ENCODE peak calls at places on chromosomes 16 and 17, in ten cellular contexts. One of them, this sample, is unnamed.
A peak's percentile ranks its signal among the peaks of the same experiment; 100 is the strongest.

GRCh38 chr17:7021993-7022778 is 664 bp upstream of the BCL6B start:
- DNase-seq in body of pancreas: peak; percentile 74
- DNase-seq in lung: peak; percentile 77
- DNase-seq in Panc1: no peak
- DNase-seq in progenitor cell of endocrine pancreas: peak; percentile 70
- DNase-seq in omental fat pad: peak; percentile 64
- DNase-seq in OCI-LY7: peak; percentile 77
- DNase-seq in H9: peak; percentile 92
- DNase-seq in GM06990: peak; percentile 87
- DNase-seq in tibial artery: peak; percentile 76
- DNase-seq in this sample: no peak

GRCh38 chr17:39739885-39740356 is 2.2 kb downstream of the GRB7 start:
- DNase-seq in GM06990: no peak
- DNase-seq in lung: no peak
- DNase-seq in body of pancreas: peak; percentile 33
- DNase-seq in progenitor cell of endocrine pancreas: no peak
- DNase-seq in H9: peak; percentile 69
- DNase-seq in tibial artery: no peak
- DNase-seq in OCI-LY7: no peak
- DNase-seq in Panc1: no peak
- DNase-seq in omental fat pad: no peak
- DNase-seq in this sample: no peak

GRCh38 chr17:58120195-58120822 is 27.9 kb upstream of the OR4D1 start:
- DNase-seq in Panc1: no peak
- DNase-seq in GM06990: no peak
- DNase-seq in H9: peak; percentile 78
- DNase-seq in OCI-LY7: peak; percentile 55
- DNase-seq in progenitor cell of endocrine pancreas: peak; percentile 50
- DNase-seq in lung: no peak
- DNase-seq in body of pancreas: peak; percentile 56
- DNase-seq in tibial artery: peak; percentile 24
- DNase-seq in omental fat pad: no peak
- DNase-seq in this sample: no peak

GRCh38 chr16:66673691-66674090 is 22.9 kb downstream of the CMTM4 start:
- DNase-seq in lung: no peak
- DNase-seq in H9: no peak
- DNase-seq in Panc1: no peak
- DNase-seq in omental fat pad: no peak
- DNase-seq in body of pancreas: no peak
- DNase-seq in GM06990: no peak
- DNase-seq in OCI-LY7: no peak
- DNase-seq in progenitor cell of endocrine pancreas: no peak
- DNase-seq in tibial artery: no peak
- DNase-seq in this sample: no peak

GRCh38 chr17:5584971-5585794 is 874 bp upstream of the NLRP1 start:
- DNase-seq in GM06990: no peak
- DNase-seq in progenitor cell of endocrine pancreas: no peak
- DNase-seq in OCI-LY7: no peak
- DNase-seq in H9: no peak
- DNase-seq in tibial artery: no peak
- DNase-seq in omental fat pad: no peak
- DNase-seq in body of pancreas: no peak
- DNase-seq in lung: no peak
- DNase-seq in Panc1: no peak
- DNase-seq in this sample: peak; percentile 70

GRCh38 chr17:80965606-80966005 is 26.0 kb upstream of the CHMP6 start:
- DNase-seq in lung: no peak
- DNase-seq in body of pancreas: no peak
- DNase-seq in omental fat pad: no peak
- DNase-seq in Panc1: no peak
- DNase-seq in progenitor cell of endocrine pancreas: no peak
- DNase-seq in GM06990: peak; percentile 8
- DNase-seq in tibial artery: no peak
- DNase-seq in H9: no peak
- DNase-seq in OCI-LY7: no peak
- DNase-seq in this sample: no peak

GRCh38 chr16:1497014-1497598 is 3.9 kb downstream of the TELO2 start:
- DNase-seq in Panc1: no peak
- DNase-seq in progenitor cell of endocrine pancreas: no peak
- DNase-seq in omental fat pad: no peak
- DNase-seq in GM06990: no peak
- DNase-seq in body of pancreas: no peak
- DNase-seq in tibial artery: no peak
- DNase-seq in H9: no peak
- DNase-seq in OCI-LY7: no peak
- DNase-seq in lung: no peak
- DNase-seq in this sample: no peak

GRCh38 chr16:28297784-28298510 is 5.6 kb downstream of the SBK1 start:
- DNase-seq in OCI-LY7: no peak
- DNase-seq in H9: no peak
- DNase-seq in lung: no peak
- DNase-seq in tibial artery: no peak
- DNase-seq in Panc1: no peak
- DNase-seq in GM06990: no peak
- DNase-seq in body of pancreas: no peak
- DNase-seq in omental fat pad: no peak
- DNase-seq in progenitor cell of endocrine pancreas: no peak
- DNase-seq in this sample: no peak

GRCh38 chr16:2692948-2693651 is 10.8 kb downstream of the KCTD5 start:
- DNase-seq in OCI-LY7: no peak
- DNase-seq in omental fat pad: no peak
- DNase-seq in H9: peak; percentile 71
- DNase-seq in progenitor cell of endocrine pancreas: no peak
- DNase-seq in tibial artery: no peak
- DNase-seq in lung: no peak
- DNase-seq in body of pancreas: no peak
- DNase-seq in GM06990: no peak
- DNase-seq in Panc1: no peak
- DNase-seq in this sample: no peak

GRCh38 chr17:80192268-80192667 is 22.4 kb downstream of the CARD14 start:
- DNase-seq in tibial artery: no peak
- DNase-seq in omental fat pad: no peak
- DNase-seq in GM06990: no peak
- DNase-seq in OCI-LY7: no peak
- DNase-seq in progenitor cell of endocrine pancreas: no peak
- DNase-seq in H9: peak; percentile 34
- DNase-seq in lung: no peak
- DNase-seq in body of pancreas: peak; percentile 46
- DNase-seq in Panc1: no peak
- DNase-seq in this sample: no peak

GRCh38 chr16:84312783-84313382 is 18.2 kb downstream of the WFDC1 start:
- DNase-seq in tibial artery: no peak
- DNase-seq in H9: peak; percentile 90
- DNase-seq in lung: no peak
- DNase-seq in GM06990: no peak
- DNase-seq in progenitor cell of endocrine pancreas: peak; percentile 27
- DNase-seq in OCI-LY7: no peak
- DNase-seq in omental fat pad: no peak
- DNase-seq in body of pancreas: no peak
- DNase-seq in Panc1: no peak
- DNase-seq in this sample: no peak

GRCh38 chr17:63399316-63399715 is 46.8 kb downstream of the CYB561 start:
- DNase-seq in tibial artery: no peak
- DNase-seq in lung: no peak
- DNase-seq in GM06990: no peak
- DNase-seq in OCI-LY7: no peak
- DNase-seq in H9: no peak
- DNase-seq in Panc1: no peak
- DNase-seq in omental fat pad: no peak
- DNase-seq in body of pancreas: no peak
- DNase-seq in progenitor cell of endocrine pancreas: no peak
- DNase-seq in this sample: no peak

GRCh38 chr16:54862529-54862928 is 68.1 kb upstream of the IRX5 start:
- DNase-seq in H9: no peak
- DNase-seq in tibial artery: no peak
- DNase-seq in omental fat pad: no peak
- DNase-seq in Panc1: no peak
- DNase-seq in GM06990: no peak
- DNase-seq in lung: no peak
- DNase-seq in progenitor cell of endocrine pancreas: no peak
- DNase-seq in OCI-LY7: no peak
- DNase-seq in body of pancreas: no peak
- DNase-seq in this sample: no peak

GRCh38 chr17:81025756-81026155 is 9.2 kb upstream of the BAIAP2 start:
- DNase-seq in OCI-LY7: no peak
- DNase-seq in lung: no peak
- DNase-seq in tibial artery: no peak
- DNase-seq in body of pancreas: no peak
- DNase-seq in GM06990: no peak
- DNase-seq in Panc1: no peak
- DNase-seq in omental fat pad: no peak
- DNase-seq in H9: no peak
- DNase-seq in progenitor cell of endocrine pancreas: no peak
- DNase-seq in this sample: peak; percentile 32

GRCh38 chr16:13519871-13520270 is 400.1 kb upstream of the ERCC4 start:
- DNase-seq in H9: no peak
- DNase-seq in tibial artery: no peak
- DNase-seq in progenitor cell of endocrine pancreas: no peak
- DNase-seq in body of pancreas: no peak
- DNase-seq in omental fat pad: no peak
- DNase-seq in OCI-LY7: no peak
- DNase-seq in GM06990: no peak
- DNase-seq in Panc1: no peak
- DNase-seq in lung: no peak
- DNase-seq in this sample: no peak

GRCh38 chr17:45300060-45300751 is 16.6 kb downstream of the MAP3K14 start:
- DNase-seq in Panc1: no peak
- DNase-seq in H9: no peak
- DNase-seq in OCI-LY7: peak; percentile 46
- DNase-seq in GM06990: peak; percentile 57
- DNase-seq in progenitor cell of endocrine pancreas: no peak
- DNase-seq in omental fat pad: no peak
- DNase-seq in lung: no peak
- DNase-seq in tibial artery: no peak
- DNase-seq in body of pancreas: no peak
- DNase-seq in this sample: no peak
- TF ChIP-seq CTCF in Panc1: no peak
- TF ChIP-seq CTCF in H9: no peak
- TF ChIP-seq CTCF in OCI-LY7: peak; percentile 28
- TF ChIP-seq CTCF in GM06990: peak; percentile 24
- TF ChIP-seq CTCF in progenitor cell of endocrine pancreas: no peak
- TF ChIP-seq CTCF in omental fat pad: no peak
- TF ChIP-seq CTCF in lung: no peak
- TF ChIP-seq CTCF in tibial artery: no peak
- TF ChIP-seq CTCF in body of pancreas: no peak
- TF ChIP-seq CTCF in this sample: no peak

GRCh38 chr17:17171991-17172939 is 33.9 kb downstream of the PLD6 start:
- DNase-seq in H9: peak; percentile 63
- DNase-seq in omental fat pad: no peak
- DNase-seq in GM06990: no peak
- DNase-seq in OCI-LY7: no peak
- DNase-seq in body of pancreas: no peak
- DNase-seq in Panc1: no peak
- DNase-seq in tibial artery: no peak
- DNase-seq in progenitor cell of endocrine pancreas: no peak
- DNase-seq in lung: no peak
- DNase-seq in this sample: peak; percentile 22
- TF ChIP-seq CTCF in H9: no peak
- TF ChIP-seq CTCF in omental fat pad: no peak
- TF ChIP-seq CTCF in GM06990: no peak
- TF ChIP-seq CTCF in OCI-LY7: no peak
- TF ChIP-seq CTCF in body of pancreas: no peak
- TF ChIP-seq CTCF in Panc1: no peak
- TF ChIP-seq CTCF in tibial artery: no peak
- TF ChIP-seq CTCF in progenitor cell of endocrine pancreas: peak; percentile 30
- TF ChIP-seq CTCF in lung: no peak
- TF ChIP-seq CTCF in this sample: no peak

GRCh38 chr17:82491533-82491932 is 28.0 kb upstream of the FOXK2 start:
- DNase-seq in omental fat pad: no peak
- DNase-seq in tibial artery: no peak
- DNase-seq in H9: no peak
- DNase-seq in lung: no peak
- DNase-seq in body of pancreas: no peak
- DNase-seq in GM06990: no peak
- DNase-seq in Panc1: no peak
- DNase-seq in OCI-LY7: no peak
- DNase-seq in progenitor cell of endocrine pancreas: no peak
- DNase-seq in this sample: no peak

GRCh38 chr17:82492647-82493516 is 26.6 kb upstream of the FOXK2 start:
- DNase-seq in H9: no peak
- DNase-seq in progenitor cell of endocrine pancreas: no peak
- DNase-seq in body of pancreas: no peak
- DNase-seq in omental fat pad: no peak
- DNase-seq in GM06990: no peak
- DNase-seq in OCI-LY7: no peak
- DNase-seq in Panc1: no peak
- DNase-seq in tibial artery: no peak
- DNase-seq in lung: no peak
- DNase-seq in this sample: no peak

GRCh38 chr17:82491196-82491530 is 28.4 kb upstream of the FOXK2 start:
- DNase-seq in GM06990: no peak
- DNase-seq in OCI-LY7: no peak
- DNase-seq in progenitor cell of endocrine pancreas: no peak
- DNase-seq in tibial artery: no peak
- DNase-seq in body of pancreas: no peak
- DNase-seq in omental fat pad: no peak
- DNase-seq in Panc1: no peak
- DNase-seq in lung: no peak
- DNase-seq in H9: no peak
- DNase-seq in this sample: no peak

GRCh38 chr17:82494236-82495055 is 25.1 kb upstream of the FOXK2 start:
- DNase-seq in GM06990: peak; percentile 90
- DNase-seq in omental fat pad: peak; percentile 86
- DNase-seq in lung: peak; percentile 90
- DNase-seq in H9: peak; percentile 97
- DNase-seq in progenitor cell of endocrine pancreas: peak; percentile 85
- DNase-seq in OCI-LY7: peak; percentile 91
- DNase-seq in Panc1: peak; percentile 97
- DNase-seq in tibial artery: peak; percentile 95
- DNase-seq in body of pancreas: peak; percentile 91
- DNase-seq in this sample: peak; percentile 92

GRCh38 chr17:82493517-82493840 is 26.1 kb upstream of the FOXK2 start:
- DNase-seq in H9: no peak
- DNase-seq in progenitor cell of endocrine pancreas: no peak
- DNase-seq in OCI-LY7: no peak
- DNase-seq in body of pancreas: no peak
- DNase-seq in tibial artery: no peak
- DNase-seq in GM06990: no peak
- DNase-seq in Panc1: no peak
- DNase-seq in omental fat pad: no peak
- DNase-seq in lung: no peak
- DNase-seq in this sample: no peak
- TF ChIP-seq CTCF in H9: no peak
- TF ChIP-seq CTCF in progenitor cell of endocrine pancreas: no peak
- TF ChIP-seq CTCF in OCI-LY7: no peak
- TF ChIP-seq CTCF in body of pancreas: no peak
- TF ChIP-seq CTCF in tibial artery: no peak
- TF ChIP-seq CTCF in GM06990: no peak
- TF ChIP-seq CTCF in Panc1: no peak
- TF ChIP-seq CTCF in omental fat pad: no peak
- TF ChIP-seq CTCF in lung: no peak
- TF ChIP-seq CTCF in this sample: no peak

DNA sequence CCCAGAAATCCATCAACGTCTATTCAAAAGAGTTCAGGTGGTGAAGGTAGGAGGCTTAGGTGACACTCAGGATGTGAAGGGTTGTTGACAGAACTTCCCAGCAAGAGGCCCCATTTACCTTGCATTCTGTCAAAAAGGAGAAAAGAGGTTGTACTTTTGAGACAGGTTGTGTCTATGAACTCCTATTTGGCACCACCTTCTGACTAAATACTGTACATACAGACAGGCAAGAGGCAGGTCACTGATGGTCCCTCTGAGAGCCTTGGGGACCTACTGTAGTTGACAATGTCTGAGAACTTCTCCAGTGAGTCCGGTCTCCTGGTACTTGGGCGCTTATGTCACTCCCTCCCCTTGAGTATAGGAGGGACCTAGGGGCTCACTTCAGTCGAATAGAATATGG is 479.3 kb upstream of the ZFHX3 start:
- DNase-seq in progenitor cell of endocrine pancreas: no peak
- DNase-seq in body of pancreas: no peak
- DNase-seq in tibial artery: no peak
- DNase-seq in H9: no peak
- DNase-seq in GM06990: no peak
- DNase-seq in OCI-LY7: no peak
- DNase-seq in omental fat pad: no peak
- DNase-seq in lung: no peak
- DNase-seq in Panc1: no peak
- DNase-seq in this sample: no peak
- TF ChIP-seq CTCF in progenitor cell of endocrine pancreas: peak; percentile 22
- TF ChIP-seq CTCF in body of pancreas: no peak
- TF ChIP-seq CTCF in tibial artery: no peak
- TF ChIP-seq CTCF in H9: no peak
- TF ChIP-seq CTCF in GM06990: peak; percentile 25
- TF ChIP-seq CTCF in OCI-LY7: peak; percentile 18
- TF ChIP-seq CTCF in omental fat pad: no peak
- TF ChIP-seq CTCF in lung: no peak
- TF ChIP-seq CTCF in Panc1: no peak
- TF ChIP-seq CTCF in this sample: no peak